ENCODE peak calls at places on chromosomes 2 and 18, in six cellular contexts. X, Q, O, K, T and R are unnamed samples.

GRCh38 chr18:48292787-48293409 is 116.3 kb downstream of the ZBTB7C start:
- ATAC-seq in X (no peak), Q (no peak), O (no peak), K (no peak), T (no peak), R (no peak)

GRCh38 chr2:151483546-151483945 is 73.8 kb downstream of the RIF1 start:
- ATAC-seq in X (no peak), Q (no peak), O (no peak), K (no peak), T (no peak), R (no peak)

GRCh38 chr18:23857756-23858155 is 156.8 kb upstream of the TTC39C start:
- ATAC-seq in X (no peak), Q (no peak), O (no peak), K (peak; percentile 83), T (no peak), R (no peak)

GRCh38 chr2:227891673-227892072 is 20.2 kb downstream of the DAW1 start:
- ATAC-seq in X (no peak), Q (no peak), O (no peak), K (no peak), T (no peak), R (no peak)

GRCh38 chr2:218218409-218219185 is 1.6 kb downstream of the ARPC2 start:
- ATAC-seq in X (no peak), Q (peak; percentile 27), O (no peak), K (no peak), T (peak; percentile 27), R (peak; percentile 63)

GRCh38 chr2:201881731-201882130 is 75.4 kb downstream of the CDK15 start:
- ATAC-seq in X (peak; percentile 40), Q (no peak), O (no peak), K (no peak), T (no peak), R (no peak)

GRCh38 chr2:222652856-222653255 is 3.0 kb downstream of the FARSB start:
- ATAC-seq in X (no peak), Q (no peak), O (no peak), K (no peak), T (no peak), R (no peak)

GRCh38 chr2:54535599-54536195 is 79.6 kb downstream of the SPTBN1 start:
- ATAC-seq in X (no peak), Q (no peak), O (no peak), K (no peak), T (no peak), R (peak; percentile 65)

GRCh38 chr2:71243548-71244301 is 16.8 kb upstream of the PAIP2B start:
- ATAC-seq in X (no peak), Q (no peak), O (peak; percentile 91), K (no peak), T (no peak), R (no peak)

GRCh38 chr2:6986251-6986893 is 69.2 kb downstream of the RNF144A start:
- ATAC-seq in X (no peak), Q (no peak), O (peak; percentile 51), K (no peak), T (no peak), R (no peak)

GRCh38 chr2:48471048-48471474 is 58.9 kb upstream of the STON1 start:
- ATAC-seq in X (peak; percentile 84), Q (no peak), O (peak; percentile 84), K (peak; percentile 87), T (no peak), R (no peak)

GRCh38 chr2:2101924-2102323 is 229.2 kb downstream of the MYT1L start:
- ATAC-seq in X (no peak), Q (no peak), O (no peak), K (no peak), T (no peak), R (no peak)

GRCh38 chr2:211396815-211397214 is 840.4 kb downstream of the CPS1 start:
- ATAC-seq in X (no peak), Q (no peak), O (no peak), K (no peak), T (no peak), R (no peak)

GRCh38 chr2:964567-964966 is 13.9 kb downstream of the SNTG2 start:
- ATAC-seq in X (no peak), Q (no peak), O (no peak), K (no peak), T (no peak), R (peak; percentile 39)

GRCh38 chr18:37253424-37254255 is 312.0 kb downstream of the CELF4 start:
- ATAC-seq in X (peak; percentile 78), Q (peak; percentile 31), O (peak; percentile 53), K (peak; percentile 60), T (no peak), R (peak; percentile 35)

GRCh38 chr18:34292594-34292993 is 67.9 kb upstream of the NOL4 start:
- ATAC-seq in X (no peak), Q (no peak), O (no peak), K (no peak), T (no peak), R (no peak)

GRCh38 chr2:226581004-226581403 is 218.6 kb downstream of the IRS1 start:
- ATAC-seq in X (no peak), Q (no peak), O (no peak), K (no peak), T (no peak), R (no peak)

GRCh38 chr2:36670881-36671595 is 25.5 kb upstream of the VIT start:
- ATAC-seq in X (no peak), Q (no peak), O (no peak), K (no peak), T (no peak), R (no peak)

GRCh38 chr18:76405761-76406356 is 89.2 kb downstream of the ZNF516 start:
- ATAC-seq in X (peak; percentile 86), Q (no peak), O (peak; percentile 62), K (peak; percentile 60), T (peak; percentile 76), R (no peak)

GRCh38 chr2:15136639-15137038 is 424.5 kb downstream of the NBAS start:
- ATAC-seq in X (no peak), Q (no peak), O (no peak), K (no peak), T (no peak), R (no peak)

GRCh38 chr2:191241418-191241817 is 3.8 kb upstream of the MYO1B start:
- ATAC-seq in X (no peak), Q (no peak), O (no peak), K (no peak), T (no peak), R (no peak)

GRCh38 chr2:46276652-46277051 is 20.6 kb upstream of the EPAS1 start:
- ATAC-seq in X (peak; percentile 69), Q (no peak), O (peak; percentile 29), K (peak; percentile 70), T (no peak), R (no peak)

GRCh38 chr18:13234528-13234795 is 15.9 kb downstream of the LDLRAD4 start:
- ATAC-seq in X (no peak), Q (no peak), O (no peak), K (no peak), T (no peak), R (no peak)

GRCh38 chr2:222604749-222605515 is 51.0 kb downstream of the FARSB start:
- ATAC-seq in X (no peak), Q (no peak), O (no peak), K (no peak), T (no peak), R (no peak)

GRCh38 chr2:62348700-62349099 is 152.8 kb downstream of the B3GNT2 start:
- ATAC-seq in X (no peak), Q (no peak), O (no peak), K (no peak), T (no peak), R (peak; percentile 44)

GRCh38 chr2:239109041-239109915 is 261.4 kb downstream of the TWIST2 start:
- ATAC-seq in X (no peak), Q (no peak), O (no peak), K (peak; percentile 65), T (no peak), R (no peak)

GRCh38 chr18:51044928-51045587 is 15.0 kb downstream of the SMAD4 start:
- ATAC-seq in X (no peak), Q (no peak), O (no peak), K (no peak), T (no peak), R (no peak)

GRCh38 chr2:69564604-69565003 is 78.9 kb downstream of the AAK1 start:
- ATAC-seq in X (no peak), Q (peak; percentile 19), O (no peak), K (no peak), T (no peak), R (no peak)

GRCh38 chr2:201148434-201148833 is 32.5 kb downstream of the CFLAR start:
- ATAC-seq in X (no peak), Q (no peak), O (no peak), K (no peak), T (no peak), R (no peak)

GRCh38 chr2:134175834-134176233 is 78.0 kb upstream of the MGAT5 start:
- ATAC-seq in X (no peak), Q (no peak), O (no peak), K (no peak), T (no peak), R (no peak)

GRCh38 chr2:131557558-131558321 is 30.1 kb downstream of the CCDC74A start:
- ATAC-seq in X (no peak), Q (no peak), O (no peak), K (no peak), T (no peak), R (no peak)